ENCODE peak calls at places on chromosome 1, in ten cellular contexts. N, W, V, F, Y, O, U, A, H and Q are unnamed samples. For H3K9me3, the result is how much of the 10 kb centered on the place peaks cover.

GRCh38 chr1:36989260-36989659 is 45.1 kb downstream of the GRIK3 start:
- DNase-seq in O (peak), Y (peak), V (no peak), H (no peak), W (no peak), A (peak), U (no peak), F (no peak), N (no peak), Q (peak)

GRCh38 chr1:4180066-4180735 is 280.1 kb upstream of the C1orf174 start:
- DNase-seq in Y (no peak), F (no peak), U (no peak), V (no peak), H (no peak), A (no peak), O (no peak), N (peak), W (no peak), Q (no peak)

GRCh38 chr1:187491082-187491720 is 662.5 kb downstream of the PLA2G4A start:
- DNase-seq in F (no peak), A (no peak), O (no peak), V (peak), N (no peak), W (no peak), U (no peak), H (no peak), Y (no peak), Q (no peak)

GRCh38 chr1:96370752-96371151 is 350.8 kb upstream of the PTBP2 start:
- DNase-seq in W (no peak), N (no peak), U (no peak), Y (no peak), F (no peak), O (no peak), V (no peak), A (no peak), H (no peak), Q (no peak)

GRCh38 chr1:205370780-205371179 is 14.1 kb upstream of the KLHDC8A start:
- DNase-seq in O (no peak), W (no peak), V (no peak), U (no peak), A (no peak), F (no peak), Y (no peak), N (no peak), H (peak), Q (no peak)

GRCh38 chr1:217274927-217275616 is 355.8 kb downstream of the GPATCH2 start:
- DNase-seq in Y (no peak), O (no peak), H (no peak), F (no peak), A (no peak), U (no peak), N (no peak), W (no peak), V (no peak), Q (no peak)

GRCh38 chr1:165228676-165229075 is 127.8 kb downstream of the LMX1A start:
- DNase-seq in O (no peak), U (peak), Y (no peak), H (no peak), V (no peak), N (no peak), W (no peak), A (no peak), F (no peak), Q (no peak)

GRCh38 chr1:147080013-147080661 is 92.1 kb downstream of the PRKAB2 start:
- DNase-seq in O (no peak), F (no peak), N (no peak), W (no peak), Y (no peak), A (no peak), H (no peak), V (no peak), U (no peak), Q (no peak)

GRCh38 chr1:214801191-214801590 is 198.2 kb downstream of the CENPF start:
- DNase-seq in V (no peak), Y (no peak), F (no peak), H (no peak), U (no peak), A (no peak), N (no peak), O (no peak), W (no peak), Q (no peak)

GRCh38 chr1:12001249-12001917 is 17.9 kb upstream of the MIIP start:
- DNase-seq in A (no peak), U (no peak), F (no peak), H (no peak), W (no peak), V (no peak), N (no peak), Y (no peak), O (peak), Q (no peak)

GRCh38 chr1:108531429-108531828 is 28.5 kb upstream of the EEIG2 start:
- DNase-seq in N (no peak), V (no peak), U (no peak), W (no peak), H (no peak), A (no peak), F (no peak), O (no peak), Y (no peak), Q (no peak)

GRCh38 chr1:118118469-118118868 is 66.6 kb downstream of the SPAG17 start:
- DNase-seq in V (no peak), O (peak), A (no peak), Y (no peak), F (peak), H (peak), N (no peak), W (no peak), U (no peak), Q (no peak)

GRCh38 chr1:172286629-172287076 is 133.8 kb upstream of the C1orf105 start:
- DNase-seq in U (no peak), V (no peak), F (peak), O (peak), Y (no peak), H (no peak), W (no peak), N (no peak), A (no peak), Q (peak)

GRCh38 chr1:15953791-15954201 is 22.1 kb downstream of the ZBTB17 start:
- DNase-seq in O (no peak), V (no peak), W (no peak), Y (no peak), N (no peak), H (no peak), A (no peak), U (no peak), F (no peak), Q (no peak)

GRCh38 chr1:18951416-18951815 is 5.1 kb downstream of the IFFO2 start:
- DNase-seq in U (no peak), V (no peak), A (peak), O (no peak), N (no peak), F (no peak), H (no peak), Y (no peak), W (peak), Q (no peak)

GRCh38 chr1:61081637-61082335 is 575 bp upstream of the NFIA start:
- DNase-seq in A (peak), W (peak), F (no peak), Y (peak), N (no peak), H (peak), O (peak), V (peak), U (peak), Q (peak)

GRCh38 chr1:67956096-67956495 is 94.3 kb downstream of the DIRAS3 start:
- DNase-seq in O (no peak), F (no peak), U (no peak), H (no peak), W (no peak), N (no peak), Y (no peak), A (no peak), V (no peak), Q (no peak)

GRCh38 chr1:50750021-50750619 is 209.9 kb downstream of the FAF1 start:
- DNase-seq in O (peak), W (no peak), N (no peak), A (no peak), H (no peak), F (no peak), V (peak), Y (no peak), U (peak), Q (no peak)

GRCh38 chr1:154840557-154841176 is 29.4 kb downstream of the KCNN3 start:
- DNase-seq in V (no peak), N (no peak), O (no peak), U (no peak), Y (no peak), F (no peak), A (no peak), W (no peak), H (no peak), Q (no peak)

GRCh38 chr1:8203551-8203950 is 114.4 kb upstream of the SLC45A1 start:
- DNase-seq in W (peak), N (no peak), H (no peak), V (no peak), U (no peak), Y (no peak), F (no peak), A (no peak), O (no peak), Q (no peak)

GRCh38 chr1:70828177-70828576 is 219.4 kb downstream of the PTGER3 start:
- DNase-seq in A (no peak), U (no peak), V (no peak), Y (no peak), W (no peak), N (no peak), O (no peak), F (no peak), H (no peak), Q (no peak)

GRCh38 chr1:176897350-176898236 is 266.9 kb downstream of the ASTN1 start:
- DNase-seq in Y (peak), O (peak), F (peak), U (peak), A (peak), N (no peak), V (peak), W (peak), H (peak), Q (peak)

GRCh38 chr1:156500578-156500846 is at the start of gene MEF2D:
- DNase-seq in N (no peak), U (no peak), H (no peak), A (no peak), Y (no peak), W (peak), F (no peak), V (no peak), O (peak), Q (no peak)

GRCh38 chr1:192575499-192576189 is at the start of gene RGS1:
- DNase-seq in N (no peak), F (no peak), H (peak), Y (no peak), W (peak), U (no peak), A (no peak), O (peak), V (no peak), Q (no peak)
- TF ChIP-seq POLR2A in N (no peak), F (peak), H (no peak), Y (no peak), W (peak), U (no peak), A (no peak), O (no peak), V (no peak), Q (peak)

GRCh38 chr1:160118928-160119327 is 3.4 kb downstream of the ATP1A2 start:
- DNase-seq in F (no peak), H (no peak), A (no peak), W (no peak), V (no peak), N (no peak), Y (no peak), U (no peak), O (no peak), Q (no peak)

GRCh38 chr1:160115545-160116276 is at the start of gene ATP1A2:
- DNase-seq in W (no peak), Y (no peak), O (no peak), F (no peak), H (no peak), U (no peak), V (no peak), A (peak), N (no peak), Q (no peak)

GRCh38 chr1:160117709-160118183 is 2.2 kb downstream of the ATP1A2 start:
- DNase-seq in H (no peak), O (peak), W (no peak), V (no peak), F (peak), N (no peak), U (no peak), Y (peak), A (peak), Q (no peak)

GRCh38 chr1:160116277-160117147 is 953 bp downstream of the ATP1A2 start:
- DNase-seq in Y (no peak), V (no peak), A (no peak), H (no peak), N (no peak), U (no peak), W (no peak), F (no peak), O (peak), Q (no peak)

DNA sequence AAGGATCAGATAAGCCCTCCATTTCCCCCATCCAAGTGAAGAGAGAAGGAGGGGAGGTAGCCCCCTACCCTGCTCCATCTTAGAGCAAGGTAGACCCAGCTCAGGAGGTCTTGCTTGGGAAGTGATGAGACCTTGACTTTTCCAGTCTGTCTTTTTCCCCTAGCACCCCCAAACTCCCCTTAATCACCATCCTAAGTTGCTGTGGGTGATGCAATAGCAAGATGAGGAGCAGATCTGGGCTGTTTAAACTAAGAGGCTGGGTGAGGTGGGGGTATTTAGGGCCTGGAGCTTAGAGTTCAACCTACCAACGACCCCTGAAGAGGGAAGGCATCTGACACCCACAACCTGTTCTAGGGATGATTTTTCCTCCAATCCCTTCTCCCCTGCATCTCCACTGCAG is 1.7 kb downstream of the ATP1A2 start:
- DNase-seq in V (no peak), W (no peak), N (no peak), A (no peak), F (no peak), Y (no peak), O (no peak), U (no peak), H (no peak), Q (no peak)
- H3K9me3 ChIP-seq in V (under half), W (under half), N (under half), A (under half), F (under half), Y (under half), O (under half), U (under half), H (under half), Q (under half)

DNA sequence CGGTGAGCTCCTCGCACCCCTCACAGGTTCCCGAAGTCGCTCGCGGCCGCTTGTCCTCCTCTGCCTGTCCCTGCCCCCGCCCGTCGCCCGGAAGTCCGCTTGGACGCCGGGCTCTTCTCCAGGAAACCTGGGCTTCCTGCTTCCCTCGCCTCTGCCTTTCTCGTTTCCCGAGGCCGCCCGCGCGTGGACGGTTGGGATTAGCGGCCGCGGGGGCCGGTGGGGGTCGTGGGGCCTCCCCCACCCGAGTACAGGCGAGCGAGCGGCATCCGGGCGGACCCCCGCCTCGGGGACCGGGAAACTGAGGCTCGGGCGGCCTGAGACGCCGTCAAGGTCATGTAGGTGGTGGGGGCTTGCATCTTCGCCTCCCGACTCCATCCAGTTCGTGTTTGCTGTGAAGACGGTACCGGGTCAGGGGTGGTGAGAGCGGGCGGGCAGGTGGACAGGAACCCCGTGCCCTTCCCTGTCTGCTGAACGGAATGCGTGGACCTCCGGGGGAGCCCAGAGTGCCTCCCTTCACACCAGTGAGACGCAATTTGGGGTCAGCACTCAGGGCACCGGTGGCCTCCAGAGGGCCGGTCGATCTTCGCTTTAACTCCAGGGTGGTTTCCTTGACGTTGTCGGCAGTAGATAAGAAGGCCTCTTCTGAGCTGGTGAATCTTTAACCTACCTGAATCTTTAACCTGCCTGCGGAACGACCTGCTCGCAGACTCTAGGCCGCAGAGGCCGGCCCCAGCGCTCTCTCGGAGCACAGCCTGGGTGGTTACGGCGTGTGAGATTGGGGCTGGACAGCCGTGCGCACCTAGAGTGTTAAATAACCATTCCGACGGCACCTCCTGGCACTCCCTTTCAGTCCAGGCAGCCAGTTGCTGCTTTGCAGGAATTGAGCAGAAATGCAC is 715 bp downstream of the ARF1 start:
- DNase-seq in A (peak), F (peak), H (peak), U (peak), Y (peak), V (no peak), O (peak), W (peak), N (peak), Q (peak)
- TF ChIP-seq POLR2A in A (no peak), F (no peak), H (no peak), U (no peak), Y (no peak), V (no peak), O (no peak), W (no peak), N (no peak), Q (no peak)

GRCh38 chr1:3001471-3002348 is 19.6 kb upstream of the ACTRT2 start:
- DNase-seq in V (no peak), H (no peak), W (peak), U (no peak), Y (no peak), F (no peak), O (no peak), A (no peak), N (no peak), Q (no peak)
- H3K9me3 ChIP-seq in V (under half), H (under half), W (under half), U (under half), Y (under half), F (under half), O (under half), A (under half), N (under half), Q (under half)

GRCh38 chr1:224920930-224921329 is 8.5 kb upstream of the DNAH14 start:
- DNase-seq in A (no peak), N (no peak), V (no peak), U (no peak), F (no peak), W (no peak), H (no peak), O (no peak), Y (no peak), Q (no peak)

GRCh38 chr1:224922404-224923164 is 6.9 kb upstream of the DNAH14 start:
- DNase-seq in W (no peak), O (no peak), U (peak), N (no peak), F (no peak), A (no peak), H (peak), V (peak), Y (peak), Q (no peak)

GRCh38 chr1:224919508-224919907 is 10.0 kb upstream of the DNAH14 start:
- DNase-seq in W (no peak), V (no peak), O (no peak), U (no peak), H (no peak), F (no peak), Y (no peak), A (no peak), N (no peak), Q (no peak)

GRCh38 chr1:224923726-224924125 is 5.7 kb upstream of the DNAH14 start:
- DNase-seq in H (no peak), U (no peak), W (no peak), V (no peak), O (no peak), A (no peak), N (no peak), F (no peak), Y (peak), Q (no peak)

GRCh38 chr1:224921354-224921753 is 8.1 kb upstream of the DNAH14 start:
- DNase-seq in U (no peak), N (no peak), Y (no peak), H (no peak), W (no peak), V (no peak), A (no peak), O (no peak), F (no peak), Q (no peak)
- TF ChIP-seq POLR2A in U (no peak), N (no peak), Y (no peak), H (no peak), W (no peak), V (no peak), A (no peak), O (no peak), F (no peak), Q (no peak)

GRCh38 chr1:14707774-14708450 is 109.4 kb downstream of the KAZN start:
- DNase-seq in V (no peak), U (no peak), O (no peak), N (no peak), F (no peak), W (no peak), Y (no peak), H (no peak), A (no peak), Q (no peak)
- H3K9me3 ChIP-seq in V (under half), U (under half), O (under half), N (under half), F (under half), W (under half), Y (under half), H (under half), A (under half), Q (under half)

GRCh38 chr1:159924025-159924790 is 1.1 kb downstream of the TAGLN2 start:
- DNase-seq in H (peak), N (peak), O (peak), W (peak), F (peak), V (peak), U (peak), Y (peak), A (peak), Q (peak)
- TF ChIP-seq POLR2A in H (peak), N (peak), O (no peak), W (no peak), F (peak), V (no peak), U (peak), Y (no peak), A (no peak), Q (peak)

DNA sequence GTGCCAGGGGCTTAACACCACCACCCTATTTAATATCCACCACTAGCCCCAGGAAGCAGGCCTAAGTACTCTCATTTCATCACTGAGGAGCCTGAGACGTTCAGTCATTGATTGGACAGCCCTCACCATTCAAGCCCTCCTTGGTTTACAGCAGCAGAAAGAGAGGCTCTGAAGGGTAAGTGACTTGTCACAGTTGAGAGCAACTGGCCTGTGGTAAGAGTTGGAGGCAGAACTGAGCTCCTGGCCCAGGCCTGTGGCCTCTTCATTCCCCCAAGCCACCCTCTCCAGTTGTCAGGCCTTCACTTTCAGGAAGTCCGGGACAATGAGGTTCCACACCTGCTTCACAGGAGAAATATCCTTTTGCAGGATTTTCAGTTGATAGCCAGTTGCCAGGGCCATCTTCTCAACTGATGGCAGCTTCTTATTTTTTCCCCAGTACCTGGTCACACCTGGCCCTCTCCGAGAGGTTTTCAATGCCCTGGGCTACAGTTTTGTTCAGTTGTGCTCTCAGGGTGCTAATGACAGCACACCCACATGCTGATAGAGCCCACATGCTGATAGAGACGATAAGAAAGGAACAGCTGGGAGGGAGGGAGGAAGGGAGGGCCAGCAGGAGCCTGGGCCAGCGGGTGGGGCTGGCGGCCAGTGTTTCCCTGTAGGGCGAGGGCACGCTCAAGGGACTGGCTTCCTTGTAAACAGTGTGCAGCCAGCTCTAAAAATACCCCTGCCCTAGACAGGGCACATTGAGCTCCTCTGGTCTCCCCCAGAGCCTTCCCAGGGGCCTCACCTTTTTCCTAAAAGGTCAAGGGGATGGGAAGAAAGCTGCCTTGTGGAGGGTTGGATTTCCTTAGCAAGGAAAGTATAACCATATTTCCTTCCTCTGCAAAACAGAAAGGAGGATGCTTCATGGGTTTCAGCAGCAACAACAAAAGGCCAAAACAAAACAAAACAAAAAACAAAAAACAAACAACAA is 112.7 kb upstream of the JUN start:
- DNase-seq in N (no peak), A (peak), W (peak), F (no peak), H (peak), O (no peak), Y (no peak), V (no peak), U (peak), Q (peak)
- H3K9me3 ChIP-seq in N (under half), A (under half), W (under half), F (under half), H (under half), O (under half), Y (under half), V (under half), U (under half), Q (under half)